ENCODE peak calls at places on chromosomes 11 and 22, in nine cellular contexts. A is stomach, B is adipocyte, M is HCT116, E is esophagus squamous epithelium, S is brain microvascular endothelial cell, I is HL-60, D is foreskin fibroblast, K is A549. T is an unnamed sample.

GRCh38 chr11:118929496-118930151 is 3.9 kb upstream of the BCL9L start:
- DNase-seq in A (peak), B (peak), M (peak), E (no peak), S (peak), I (peak), D (peak), K (peak), T (peak)

GRCh38 chr11:118909619-118910308 is 16.0 kb downstream of the BCL9L start:
- DNase-seq in A (no peak), B (no peak), M (no peak), E (no peak), S (no peak), I (no peak), D (no peak), K (no peak), T (peak)

GRCh38 chr22:43183496-43184263 is 3.3 kb downstream of the TTLL12 start:
- DNase-seq in A (no peak), B (peak), M (no peak), E (no peak), S (peak), I (peak), D (no peak), K (no peak), T (no peak)

GRCh38 chr11:121122328-121122727 is 21.3 kb downstream of the TECTA start:
- DNase-seq in A (no peak), B (no peak), M (no peak), E (no peak), S (no peak), I (no peak), D (no peak), K (no peak), T (no peak)

GRCh38 chr11:94521684-94522083 is 9.4 kb downstream of the C11orf97 start:
- DNase-seq in A (no peak), B (peak), M (no peak), E (no peak), S (peak), I (no peak), D (no peak), K (no peak), T (no peak)

GRCh38 chr11:65643971-65644370 is 6.1 kb downstream of the SIPA1 start:
- DNase-seq in A (no peak), B (no peak), M (no peak), E (no peak), S (no peak), I (no peak), D (no peak), K (peak), T (no peak)

GRCh38 chr11:118194835-118195627 is 18.6 kb upstream of the SCN2B start:
- DNase-seq in A (peak), B (peak), M (no peak), E (no peak), S (peak), I (no peak), D (peak), K (peak), T (peak)

GRCh38 chr22:41557401-41558240 is 3.2 kb upstream of the CSDC2 start:
- DNase-seq in A (peak), B (peak), M (no peak), E (no peak), S (peak), I (no peak), D (peak), K (no peak), T (peak)

GRCh38 chr11:123511037-123511870 is 81.2 kb downstream of the GRAMD1B start:
- DNase-seq in A (peak), B (peak), M (peak), E (no peak), S (peak), I (peak), D (peak), K (peak), T (peak)

GRCh38 chr22:47374901-47375575 is 612.6 kb downstream of the TBC1D22A start:
- DNase-seq in A (no peak), B (no peak), M (no peak), E (no peak), S (no peak), I (no peak), D (no peak), K (no peak), T (no peak)

GRCh38 chr11:73401217-73401923 is 25.2 kb downstream of the RELT start:
- DNase-seq in A (no peak), B (no peak), M (no peak), E (no peak), S (peak), I (no peak), D (no peak), K (no peak), T (no peak)

GRCh38 chr22:41021039-41021654 is 70.0 kb downstream of the RBX1 start:
- DNase-seq in A (no peak), B (no peak), M (no peak), E (no peak), S (no peak), I (no peak), D (no peak), K (no peak), T (peak)

GRCh38 chr11:123546515-123546914 is 107.9 kb downstream of the SCN3B start:
- DNase-seq in A (no peak), B (peak), M (no peak), E (no peak), S (peak), I (no peak), D (peak), K (peak), T (no peak)

GRCh38 chr11:92552942-92553341 is 328.3 kb downstream of the FAT3 start:
- DNase-seq in A (no peak), B (peak), M (no peak), E (no peak), S (no peak), I (no peak), D (no peak), K (peak), T (no peak)

GRCh38 chr11:749731-750130 is 2.5 kb downstream of the TALDO1 start:
- DNase-seq in A (no peak), B (peak), M (no peak), E (no peak), S (no peak), I (peak), D (no peak), K (no peak), T (no peak)
- H3K4me3 ChIP-seq in A (peak), B (peak), M (no peak), E (peak), S (no peak), I (peak), D (no peak), K (peak), T (no peak)

DNA sequence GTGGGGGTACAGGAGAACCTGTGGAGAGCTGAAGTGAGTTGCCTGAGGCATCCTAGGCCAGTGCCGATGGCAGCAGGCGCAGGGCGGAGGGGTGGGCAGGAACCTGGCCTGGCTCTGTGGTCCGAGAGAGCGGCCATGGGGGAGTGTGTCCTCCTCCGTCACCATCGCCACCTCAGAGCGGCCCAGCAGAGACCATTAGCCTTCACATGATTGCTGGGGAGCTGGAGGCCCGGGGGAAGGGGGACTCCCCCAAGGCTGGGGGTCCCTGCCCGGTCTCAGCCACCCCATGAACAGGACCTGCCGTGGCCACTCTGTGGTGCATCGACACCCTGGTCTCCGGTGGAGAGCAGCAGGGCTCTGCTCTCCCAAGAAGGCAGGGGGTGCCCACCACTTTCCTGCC is 4.1 kb downstream of the OMP start:
- DNase-seq in A (no peak), B (no peak), M (no peak), E (no peak), S (no peak), I (no peak), D (no peak), K (no peak), T (no peak)
- H3K4me3 ChIP-seq in A (no peak), B (no peak), M (no peak), E (no peak), S (no peak), I (no peak), D (no peak), K (no peak), T (no peak)

GRCh38 chr11:8793114-8793777 is 110.7 kb downstream of the RPL27A start:
- DNase-seq in A (no peak), B (peak), M (no peak), E (no peak), S (no peak), I (no peak), D (no peak), K (no peak), T (no peak)
- H3K4me3 ChIP-seq in A (no peak), B (peak), M (no peak), E (no peak), S (no peak), I (no peak), D (no peak), K (no peak), T (no peak)

GRCh38 chr11:126423154-126423553 is 67.7 kb downstream of the ST3GAL4 start:
- DNase-seq in A (no peak), B (no peak), M (no peak), E (no peak), S (no peak), I (no peak), D (no peak), K (no peak), T (no peak)

GRCh38 chr11:126421243-126421642 is 65.8 kb downstream of the ST3GAL4 start:
- DNase-seq in A (no peak), B (no peak), M (no peak), E (no peak), S (no peak), I (no peak), D (no peak), K (no peak), T (no peak)

GRCh38 chr11:126420730-126421083 is 65.2 kb downstream of the ST3GAL4 start:
- DNase-seq in A (no peak), B (no peak), M (no peak), E (no peak), S (no peak), I (no peak), D (no peak), K (no peak), T (no peak)

GRCh38 chr11:126423743-126424142 is 68.3 kb downstream of the ST3GAL4 start:
- DNase-seq in A (no peak), B (no peak), M (no peak), E (no peak), S (no peak), I (no peak), D (no peak), K (no peak), T (no peak)

DNA sequence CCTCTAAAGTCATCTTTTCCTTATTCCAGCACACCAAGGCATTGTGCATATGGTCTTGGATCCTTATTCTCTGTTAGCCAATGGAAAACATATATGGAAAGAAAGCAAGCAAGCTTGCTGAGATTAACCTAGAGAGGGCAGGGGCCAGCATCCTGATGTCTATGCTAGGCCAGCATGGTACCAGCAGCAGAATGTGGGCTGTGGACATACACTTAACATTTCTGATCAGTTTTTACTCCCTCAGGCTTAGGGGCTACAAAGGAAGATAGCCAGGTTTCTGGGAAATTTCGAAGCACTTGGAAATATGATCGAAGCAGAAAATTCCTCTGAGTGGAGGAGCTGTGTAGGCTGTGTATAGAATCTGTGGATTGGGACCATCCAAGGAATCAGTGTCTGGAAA is 67.0 kb downstream of the ST3GAL4 start:
- DNase-seq in A (no peak), B (no peak), M (no peak), E (no peak), S (no peak), I (no peak), D (no peak), K (no peak), T (no peak)
- H3K4me3 ChIP-seq in A (no peak), B (no peak), M (no peak), E (no peak), S (no peak), I (no peak), D (no peak), K (no peak), T (no peak)

GRCh38 chr22:22655452-22656108 is 11.2 kb downstream of the GGTLC2 start:
- DNase-seq in A (no peak), B (no peak), M (no peak), E (no peak), S (no peak), I (no peak), D (no peak), K (no peak), T (no peak)

GRCh38 chr22:22662095-22662494 is 17.7 kb downstream of the GGTLC2 start:
- DNase-seq in A (no peak), B (no peak), M (no peak), E (no peak), S (no peak), I (no peak), D (no peak), K (no peak), T (no peak)

GRCh38 chr22:22661275-22661674 is 16.9 kb downstream of the GGTLC2 start:
- DNase-seq in A (no peak), B (no peak), M (no peak), E (no peak), S (no peak), I (no peak), D (no peak), K (no peak), T (no peak)

GRCh38 chr22:22657712-22658111 is 13.3 kb downstream of the GGTLC2 start:
- DNase-seq in A (no peak), B (no peak), M (no peak), E (no peak), S (no peak), I (no peak), D (no peak), K (no peak), T (no peak)
- H3K4me3 ChIP-seq in A (no peak), B (no peak), M (no peak), E (no peak), S (no peak), I (no peak), D (no peak), K (no peak), T (no peak)